ENCODE peak calls at places on chromosomes 13 and 19, in six cellular contexts. B, S, Z, P, Y and W are unnamed samples.

GRCh38 chr13:41848435-41849255 is 112.3 kb downstream of the VWA8 start:
- DNase-seq in B (no peak), S (no peak), Z (no peak), P (no peak), Y (no peak), W (no peak)

GRCh38 chr13:27573265-27573664 is 47.1 kb downstream of the LNX2 start:
- DNase-seq in B (no peak), S (no peak), Z (peak; percentile 19), P (peak; percentile 46), Y (no peak), W (no peak)

GRCh38 chr19:47613165-47614146 is 4.5 kb downstream of the BICRA start:
- DNase-seq in B (no peak), S (no peak), Z (no peak), P (no peak), Y (no peak), W (no peak)

GRCh38 chr19:6362351-6362801 is 1.0 kb downstream of the CLPP start:
- DNase-seq in B (no peak), S (no peak), Z (no peak), P (no peak), Y (no peak), W (no peak)

GRCh38 chr19:49883094-49883493 is 5.6 kb downstream of the TBC1D17 start:
- DNase-seq in B (no peak), S (no peak), Z (no peak), P (no peak), Y (no peak), W (no peak)

GRCh38 chr19:57192064-57192395 is 730 bp downstream of the ZNF264 start:
- DNase-seq in B (no peak), S (no peak), Z (peak; percentile 40), P (no peak), Y (no peak), W (no peak)

GRCh38 chr13:106143930-106144709 is 391.3 kb downstream of the EFNB2 start:
- DNase-seq in B (no peak), S (no peak), Z (no peak), P (no peak), Y (no peak), W (no peak)

GRCh38 chr19:14167594-14168138 is 31.3 kb upstream of the ASF1B start:
- DNase-seq in B (no peak), S (no peak), Z (no peak), P (no peak), Y (no peak), W (no peak)

GRCh38 chr13:30234763-30235162 is 72.6 kb downstream of the KATNAL1 start:
- DNase-seq in B (no peak), S (no peak), Z (no peak), P (no peak), Y (no peak), W (no peak)

GRCh38 chr13:112901951-112902651 is 66.9 kb upstream of the MCF2L start:
- DNase-seq in B (no peak), S (no peak), Z (no peak), P (no peak), Y (no peak), W (no peak)

GRCh38 chr19:45757696-45758095 is 11.4 kb downstream of the SIX5 start:
- DNase-seq in B (no peak), S (no peak), Z (no peak), P (no peak), Y (no peak), W (no peak)

GRCh38 chr13:74452881-74453280 is 318.7 kb upstream of the KLF12 start:
- DNase-seq in B (no peak), S (no peak), Z (no peak), P (no peak), Y (no peak), W (no peak)

GRCh38 chr19:41569481-41570150 is 6.3 kb upstream of the CEACAM21 start:
- DNase-seq in B (no peak), S (no peak), Z (no peak), P (no peak), Y (no peak), W (no peak)

GRCh38 chr19:3224346-3225325 is at the start of gene CELF5:
- DNase-seq in B (no peak), S (no peak), Z (no peak), P (no peak), Y (no peak), W (peak; percentile 53)

GRCh38 chr13:94110011-94110410 is 369.5 kb downstream of the DCT start:
- DNase-seq in B (no peak), S (no peak), Z (no peak), P (no peak), Y (no peak), W (no peak)

DNA sequence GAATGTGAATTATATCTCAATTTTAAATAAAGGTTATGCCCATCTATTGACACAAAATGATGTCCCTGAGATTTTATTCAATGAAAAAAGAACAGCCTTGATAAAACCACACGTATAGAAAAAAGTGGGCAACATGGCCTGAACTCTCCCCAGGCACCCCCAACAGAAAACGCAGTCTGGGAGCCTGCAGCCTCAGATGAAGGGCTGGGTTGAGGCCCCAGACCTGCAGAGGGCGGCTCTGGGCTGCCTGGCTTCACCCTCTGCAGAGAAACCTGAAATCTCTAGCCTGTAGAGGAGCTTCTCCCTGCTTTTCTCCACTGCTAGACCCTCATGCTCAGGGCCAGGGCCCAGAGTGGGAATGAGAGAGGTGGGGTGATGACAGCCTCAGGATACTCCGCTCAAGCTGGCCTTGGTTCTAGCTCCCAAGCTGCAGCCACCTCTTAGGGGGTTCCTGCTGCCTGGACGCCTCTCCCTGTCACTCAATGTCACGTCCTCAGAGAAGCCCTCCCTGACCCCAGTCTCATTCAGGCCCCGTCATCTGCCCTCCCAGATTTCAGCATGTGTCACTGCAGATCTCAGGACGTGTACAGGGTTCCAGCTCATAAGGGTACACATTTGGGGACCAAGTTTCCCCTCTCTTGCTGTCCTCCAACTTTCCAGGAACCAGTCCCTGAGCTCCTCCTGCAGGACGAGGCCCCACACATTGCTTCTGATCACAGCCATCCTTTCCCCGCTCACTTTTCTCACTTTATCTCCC is 1.8 kb downstream of the MBD3 start:
- DNase-seq in B (no peak), S (no peak), Z (peak; percentile 33), P (peak; percentile 49), Y (no peak), W (peak; percentile 32)
- H3K27ac ChIP-seq in B (peak overlapping the region; percentile 98), S (peak overlapping the region; percentile 98), Z (peak overlapping the region; percentile 97), P (peak overlapping the region; percentile 99), Y (peak overlapping the region; percentile 92), W (peak overlapping the region; percentile 99)

DNA sequence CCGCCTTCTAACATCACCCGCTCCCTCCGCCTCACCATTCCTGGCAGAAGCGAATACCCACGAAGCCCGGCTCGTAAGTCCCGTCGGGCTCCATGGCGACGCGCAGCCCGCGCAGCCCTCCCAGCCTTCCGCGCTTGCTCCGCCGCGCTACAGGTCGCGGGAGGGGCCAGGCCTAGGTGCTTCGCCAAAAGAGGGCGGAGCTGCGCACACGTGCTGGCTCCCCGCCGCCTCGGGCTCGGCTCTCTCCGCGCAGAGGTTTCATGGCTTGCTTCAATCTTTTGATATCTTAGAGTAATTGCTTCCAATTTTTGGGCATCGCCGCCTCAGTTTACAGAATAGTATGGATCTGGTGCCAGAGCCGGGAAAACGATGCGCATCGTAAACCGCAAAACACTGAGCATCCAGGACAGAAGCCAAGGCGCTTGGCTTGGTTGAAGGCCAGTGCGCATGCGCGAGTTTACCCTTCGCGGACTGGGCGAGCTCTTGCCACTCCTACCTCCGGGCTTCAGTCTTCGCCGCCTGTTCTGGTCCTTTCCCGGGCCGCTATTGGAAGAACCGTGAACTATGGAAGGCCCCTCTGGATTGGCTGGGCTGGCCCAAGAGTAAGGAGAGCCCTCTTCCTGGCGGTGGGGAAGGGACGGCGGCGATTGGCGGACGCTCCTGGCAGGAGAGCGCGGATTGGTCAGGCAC is at the start of gene POLR2I:
- DNase-seq in B (peak; percentile 99), S (peak; percentile 99), Z (peak; percentile 100), P (peak; percentile 99), Y (peak; percentile 97), W (peak; percentile 99)
- TF ChIP-seq EP300 in B (no peak), S (peak; percentile 95), Z (no peak), P (no peak), Y (no peak), W (no peak)

GRCh38 chr19:12945479-12946091 is at the start of gene RAD23A:
- DNase-seq in B (peak; percentile 96), S (peak; percentile 96), Z (peak; percentile 98), P (peak; percentile 93), Y (peak; percentile 94), W (peak; percentile 99)
- TF ChIP-seq POLR2A in B (peak; percentile 98), S (peak; percentile 88), Z (peak; percentile 60), P (peak; percentile 90), Y (peak; percentile 97), W (peak; percentile 91)

GRCh38 chr13:99289265-99289664 is 17.9 kb downstream of the GPR183 start:
- DNase-seq in B (no peak), S (no peak), Z (no peak), P (no peak), Y (no peak), W (no peak)

GRCh38 chr13:99288069-99288468 is 19.1 kb downstream of the GPR183 start:
- DNase-seq in B (no peak), S (no peak), Z (no peak), P (no peak), Y (peak; percentile 93), W (no peak)

GRCh38 chr13:99285432-99286182 is 21.6 kb downstream of the GPR183 start:
- DNase-seq in B (no peak), S (no peak), Z (no peak), P (peak; percentile 42), Y (no peak), W (no peak)

GRCh38 chr13:99289674-99290337 is 17.4 kb downstream of the GPR183 start:
- DNase-seq in B (no peak), S (no peak), Z (no peak), P (no peak), Y (no peak), W (no peak)

GRCh38 chr13:99287544-99287943 is 19.7 kb downstream of the GPR183 start:
- DNase-seq in B (no peak), S (no peak), Z (no peak), P (no peak), Y (no peak), W (no peak)
- H3K27ac ChIP-seq in B (no peak overlapping the region), S (no peak overlapping the region), Z (no peak overlapping the region), P (no peak overlapping the region), Y (peak overlapping the region; percentile 76), W (peak overlapping the region; percentile 12)

GRCh38 chr13:100946588-100946987 is 272.0 kb upstream of the TMTC4 start:
- DNase-seq in B (no peak), S (no peak), Z (no peak), P (no peak), Y (no peak), W (no peak)

GRCh38 chr13:100944791-100945345 is 270.3 kb upstream of the TMTC4 start:
- DNase-seq in B (no peak), S (no peak), Z (no peak), P (no peak), Y (no peak), W (no peak)

GRCh38 chr13:100941811-100942361 is 267.3 kb upstream of the TMTC4 start:
- DNase-seq in B (no peak), S (no peak), Z (no peak), P (no peak), Y (no peak), W (no peak)

GRCh38 chr13:100941377-100941776 is 266.8 kb upstream of the TMTC4 start:
- DNase-seq in B (no peak), S (no peak), Z (no peak), P (no peak), Y (no peak), W (no peak)
- TF ChIP-seq EP300 in B (no peak), S (no peak), Z (no peak), P (no peak), Y (no peak), W (no peak)

GRCh38 chr13:20334309-20334708 is 102.2 kb upstream of the GJB6 start:
- DNase-seq in B (no peak), S (no peak), Z (no peak), P (no peak), Y (no peak), W (no peak)
- TF ChIP-seq POLR2A in B (no peak), S (no peak), Z (no peak), P (no peak), Y (no peak), W (no peak)